ENCODE peak calls at places on chromosomes 12 and 14, in five cellular contexts. B is A549, P is AG04450, U is glutamatergic neuron, L is WTC11. Z is an unnamed sample.
A peak's percentile ranks its signal among the peaks of the same experiment; 100 is the strongest.

GRCh38 chr12:1305063-1305434 is 289.3 kb downstream of the FBXL14 start:
- DNase-seq in P (no peak), B (no peak), L (no peak), U (no peak), Z (no peak)

GRCh38 chr14:68364823-68365222 is 428.0 kb downstream of the ZFP36L1 start:
- DNase-seq in L (peak; percentile 18), P (no peak), U (no peak), B (no peak), Z (no peak)

GRCh38 chr12:2494490-2495192 is 300.1 kb upstream of the FKBP4 start:
- DNase-seq in P (no peak), L (no peak), B (no peak), U (no peak), Z (no peak)

GRCh38 chr12:3962661-3963483 is 89.7 kb upstream of the PARP11 start:
- DNase-seq in L (no peak), P (no peak), B (no peak), U (no peak), Z (no peak)

GRCh38 chr12:124236651-124237050 is 58.2 kb upstream of the RFLNA start:
- DNase-seq in L (no peak), P (no peak), U (no peak), B (no peak), Z (no peak)

GRCh38 chr12:90065301-90065801 is 356.7 kb upstream of the ATP2B1 start:
- DNase-seq in B (no peak), U (no peak), P (no peak), L (no peak), Z (no peak)

GRCh38 chr12:53101266-53101665 is 2.0 kb upstream of the SOAT2 start:
- DNase-seq in L (no peak), U (no peak), P (no peak), B (no peak), Z (no peak)

GRCh38 chr12:6769003-6769389 is 2.8 kb downstream of the PTMS start:
- DNase-seq in P (no peak), U (peak; percentile 90), L (peak; percentile 80), B (peak; percentile 54), Z (peak; percentile 72)

GRCh38 chr14:102159841-102160240 is 20.1 kb downstream of the WDR20 start:
- DNase-seq in L (no peak), U (no peak), P (no peak), B (no peak), Z (no peak)

GRCh38 chr12:117097159-117097558 is 2.1 kb downstream of the TESC start:
- DNase-seq in L (no peak), P (no peak), B (no peak), U (peak; percentile 10), Z (no peak)

GRCh38 chr12:39070775-39071174 is 165.4 kb upstream of the CPNE8 start:
- DNase-seq in U (no peak), B (no peak), P (no peak), L (no peak), Z (no peak)

GRCh38 chr12:115898670-115899069 is 378.8 kb downstream of the MED13L start:
- DNase-seq in B (peak; percentile 28), L (no peak), P (no peak), U (no peak), Z (no peak)

GRCh38 chr12:47881041-47881440 is 23.8 kb downstream of the VDR start:
- DNase-seq in U (no peak), L (no peak), P (no peak), B (no peak), Z (no peak)

GRCh38 chr12:6450869-6451347 is 934 bp upstream of the TAPBPL start:
- DNase-seq in P (no peak), U (peak; percentile 37), B (no peak), L (no peak), Z (no peak)

GRCh38 chr12:14993537-14994266 is 20.9 kb downstream of the PDE6H start:
- DNase-seq in P (no peak), L (no peak), U (no peak), B (peak; percentile 12), Z (no peak)

GRCh38 chr14:93655078-93655750 is 133.1 kb downstream of the PRIMA1 start:
- DNase-seq in B (peak; percentile 58), L (peak; percentile 17), P (no peak), U (no peak), Z (peak; percentile 52)

DNA sequence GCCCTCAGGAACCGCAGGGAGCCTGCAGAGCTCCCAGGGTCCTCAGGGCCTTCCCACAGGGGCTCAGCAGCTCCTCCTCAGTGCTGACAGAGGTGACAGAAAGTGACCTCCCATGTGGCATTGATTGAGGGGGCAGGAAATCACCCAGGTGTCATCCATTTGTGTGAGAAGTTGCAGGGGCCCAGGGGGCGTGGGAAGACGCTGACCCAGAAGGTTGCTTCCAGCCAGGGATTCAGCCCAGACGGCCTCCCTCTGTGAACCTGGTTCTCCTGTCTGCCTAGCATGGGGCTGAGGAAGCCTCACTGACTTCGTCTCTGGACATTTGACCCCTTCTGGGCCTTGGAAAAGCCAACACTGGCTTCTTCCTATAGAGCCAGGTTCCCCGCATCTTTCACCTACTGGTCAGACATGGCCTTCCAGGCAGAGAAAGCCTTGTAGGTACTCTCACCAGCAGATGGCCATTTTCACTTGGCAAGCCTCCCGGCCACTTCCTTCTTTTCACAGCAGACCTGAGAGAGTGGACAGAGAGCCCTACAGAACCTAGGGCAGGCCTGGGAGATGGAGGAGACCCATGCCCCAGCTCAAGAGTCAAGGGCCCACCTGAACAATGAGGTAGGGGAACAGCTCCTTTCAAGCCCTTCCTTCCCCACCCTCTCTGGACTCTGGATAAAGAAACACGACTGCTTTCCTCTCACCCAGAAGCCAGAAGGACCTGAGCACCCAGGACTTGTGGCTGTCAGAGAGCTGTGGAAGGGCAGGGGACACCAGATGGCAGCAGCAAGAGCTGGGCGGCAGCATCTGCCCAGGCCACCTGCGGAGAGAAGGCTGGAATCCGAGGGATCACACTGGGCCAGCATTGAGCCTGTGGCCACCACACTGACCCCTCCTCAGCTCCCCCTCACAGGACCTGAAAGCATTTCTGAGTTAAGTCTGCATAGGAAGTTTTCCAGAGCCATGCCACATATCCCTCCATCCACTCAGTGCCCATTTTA is 377.8 kb downstream of the DPF3 start:
- DNase-seq in P (no peak), U (no peak), L (no peak), B (peak; percentile 22), Z (no peak)
- TF ChIP-seq CTCF in P (peak; percentile 33), U (no peak), L (no peak), B (no peak), Z (no peak)

GRCh38 chr12:59372971-59373370 is 222.9 kb upstream of the SLC16A7 start:
- DNase-seq in B (peak; percentile 4), P (peak; percentile 1), L (peak; percentile 44), U (peak; percentile 19), Z (peak; percentile 30)
- TF ChIP-seq CTCF in B (no peak), P (peak; percentile 58), L (no peak), U (no peak), Z (no peak)

GRCh38 chr12:112684742-112685141 is 106.8 kb upstream of the RPH3A start:
- DNase-seq in P (no peak), B (peak; percentile 32), L (no peak), U (no peak), Z (no peak)
- TF ChIP-seq CTCF in P (no peak), B (no peak), L (no peak), U (no peak), Z (no peak)

GRCh38 chr14:76472199-76472723 is 96.3 kb downstream of the ESRRB start:
- DNase-seq in L (no peak), U (no peak), P (no peak), B (no peak), Z (no peak)

GRCh38 chr14:76467843-76468242 is 91.9 kb downstream of the ESRRB start:
- DNase-seq in B (no peak), L (no peak), U (peak; percentile 67), P (no peak), Z (no peak)

DNA sequence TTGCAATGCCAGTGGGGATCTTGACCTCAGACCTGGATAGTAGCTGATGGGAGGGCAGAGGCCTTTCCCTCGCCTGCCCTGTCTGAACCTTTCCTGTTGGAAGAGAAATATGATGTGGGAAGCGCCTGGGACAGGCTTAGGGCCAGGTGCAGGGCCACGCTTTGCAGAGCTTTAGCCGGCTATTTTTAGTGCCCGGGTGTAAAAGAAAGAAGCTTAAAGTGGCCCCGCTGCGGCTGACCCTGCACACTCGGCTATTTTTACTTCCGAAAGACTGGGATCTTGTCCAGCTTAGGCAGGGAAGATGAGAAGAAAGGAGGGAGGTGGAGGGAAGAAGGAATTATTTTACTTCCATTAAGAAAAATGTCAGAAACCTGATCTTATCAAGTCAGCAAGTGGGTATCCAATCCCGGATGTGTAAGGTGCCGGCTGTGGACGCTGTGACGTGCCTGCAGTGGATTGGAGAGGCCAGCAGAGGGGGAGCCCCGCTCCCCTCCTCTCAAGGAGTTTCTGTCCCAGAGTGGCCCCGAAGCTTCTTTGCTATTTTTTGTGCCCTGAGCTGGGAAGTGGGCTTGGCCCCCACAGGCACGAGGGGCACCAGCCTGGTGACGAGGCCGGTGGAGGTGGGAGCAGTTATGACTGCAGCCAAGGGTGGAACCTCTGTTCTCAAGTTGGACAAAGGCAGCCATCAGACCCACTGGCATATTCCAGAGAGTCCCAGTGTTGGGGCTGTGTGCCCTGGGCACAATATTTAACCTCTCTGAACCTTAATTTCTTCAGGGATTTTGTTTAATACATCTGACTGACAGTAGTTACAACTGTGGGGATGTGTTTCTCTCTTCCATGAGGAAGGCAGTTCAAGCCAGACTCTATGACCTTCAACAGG is 97.7 kb downstream of the ESRRB start:
- DNase-seq in U (no peak), L (peak; percentile 59), P (no peak), B (no peak), Z (no peak)
- TF ChIP-seq CTCF in U (no peak), L (no peak), P (peak; percentile 9), B (no peak), Z (no peak)

GRCh38 chr14:24817638-24818053 is 183.7 kb upstream of the GZMB start:
- DNase-seq in L (no peak), U (no peak), B (peak; percentile 24), P (no peak), Z (peak; percentile 29)
- TF ChIP-seq CTCF in L (no peak), U (no peak), B (peak; percentile 23), P (peak; percentile 43), Z (no peak)

GRCh38 chr12:120181991-120182631 is 12.4 kb downstream of the GCN1 start:
- DNase-seq in B (no peak), U (no peak), P (no peak), L (no peak), Z (no peak)
- TF ChIP-seq CTCF in B (no peak), U (no peak), P (no peak), L (no peak), Z (no peak)